ENCODE peak calls at places on chromosomes 13 and 19, in ten cellular contexts. V is fibroblast of lung; K is upper lobe of right lung; G is GDM1; M is A172; P is AG08395; X is EH; Z is CD4-positive, CD25-positive, alpha-beta regulatory T cell; N is hippocampal formation; W is GM23248. A is an unnamed sample.

GRCh38 chr19:5234412-5234811 is 106.2 kb downstream of the PTPRS start:
- DNase-seq in V (no peak), K (no peak), G (no peak), M (no peak), P (no peak), X (no peak), Z (no peak), N (no peak), W (no peak), A (no peak)

GRCh38 chr19:5498817-5499535 is 43.8 kb downstream of the ZNRF4 start:
- DNase-seq in V (no peak), K (no peak), G (no peak), M (no peak), P (no peak), X (no peak), Z (no peak), N (peak; percentile 31), W (no peak), A (no peak)

GRCh38 chr13:73073050-73073449 is 14.2 kb downstream of the KLF5 start:
- DNase-seq in V (no peak), K (no peak), G (no peak), M (no peak), P (no peak), X (no peak), Z (no peak), N (no peak), W (no peak), A (no peak)

GRCh38 chr13:34657716-34658115 is 284.4 kb upstream of the NBEA start:
- DNase-seq in V (peak; percentile 57), K (no peak), G (no peak), M (peak; percentile 13), P (peak; percentile 78), X (peak; percentile 81), Z (no peak), N (no peak), W (peak; percentile 77), A (peak; percentile 43)

GRCh38 chr13:88649855-88650254 is 978.7 kb downstream of the SLITRK5 start:
- DNase-seq in V (no peak), K (no peak), G (peak; percentile 13), M (no peak), P (no peak), X (no peak), Z (no peak), N (no peak), W (no peak), A (no peak)

GRCh38 chr19:489418-490196 is 6.7 kb upstream of the MADCAM1 start:
- DNase-seq in V (peak; percentile 33), K (no peak), G (no peak), M (no peak), P (peak; percentile 50), X (peak; percentile 47), Z (no peak), N (no peak), W (peak; percentile 76), A (peak; percentile 76)

GRCh38 chr13:106680796-106681482 is 113.0 kb upstream of the ARGLU1 start:
- DNase-seq in V (no peak), K (no peak), G (no peak), M (no peak), P (no peak), X (no peak), Z (no peak), N (peak; percentile 22), W (no peak), A (no peak)

GRCh38 chr19:49894879-49895565 is 1.7 kb downstream of the IL4I1 start:
- DNase-seq in V (no peak), K (no peak), G (no peak), M (no peak), P (no peak), X (no peak), Z (no peak), N (no peak), W (no peak), A (no peak)

GRCh38 chr19:32308436-32309077 is 36.9 kb upstream of the ZNF507 start:
- DNase-seq in V (no peak), K (no peak), G (no peak), M (no peak), P (no peak), X (no peak), Z (no peak), N (no peak), W (no peak), A (no peak)

GRCh38 chr19:39465956-39466747 is 14.5 kb upstream of the TIMM50 start:
- DNase-seq in V (no peak), K (no peak), G (no peak), M (no peak), P (no peak), X (no peak), Z (no peak), N (no peak), W (no peak), A (no peak)

GRCh38 chr13:94154362-94154761 is 325.1 kb downstream of the DCT start:
- DNase-seq in V (peak; percentile 70), K (no peak), G (no peak), M (peak; percentile 30), P (peak; percentile 68), X (peak; percentile 40), Z (no peak), N (no peak), W (peak; percentile 50), A (peak; percentile 67)

GRCh38 chr19:12782424-12783225 is 7.3 kb upstream of the HOOK2 start:
- DNase-seq in V (peak; percentile 85), K (peak; percentile 96), G (peak; percentile 91), M (peak; percentile 88), P (peak; percentile 77), X (peak; percentile 81), Z (no peak), N (peak; percentile 74), W (peak; percentile 84), A (peak; percentile 94)

GRCh38 chr19:42424712-42425131 is 2.5 kb downstream of the LIPE start:
- DNase-seq in V (no peak), K (peak; percentile 63), G (no peak), M (no peak), P (no peak), X (no peak), Z (no peak), N (no peak), W (no peak), A (no peak)

GRCh38 chr19:3176715-3177501 is 1.7 kb upstream of the S1PR4 start:
- DNase-seq in V (peak; percentile 33), K (peak; percentile 87), G (peak; percentile 10), M (peak; percentile 95), P (peak; percentile 82), X (peak; percentile 70), Z (peak; percentile 50), N (no peak), W (peak; percentile 91), A (peak; percentile 43)

GRCh38 chr19:10289836-10290438 is at the start of gene ICAM5:
- DNase-seq in V (no peak), K (no peak), G (no peak), M (no peak), P (no peak), X (peak; percentile 65), Z (no peak), N (no peak), W (peak; percentile 74), A (peak; percentile 58)

GRCh38 chr19:49613374-49613773 is 22.4 kb downstream of the PRR12 start:
- DNase-seq in V (peak; percentile 55), K (no peak), G (no peak), M (peak; percentile 85), P (peak; percentile 26), X (peak; percentile 52), Z (no peak), N (no peak), W (peak; percentile 56), A (peak; percentile 65)

GRCh38 chr13:33236021-33236420 is 49.5 kb downstream of the STARD13 start:
- DNase-seq in V (peak; percentile 65), K (no peak), G (no peak), M (peak; percentile 74), P (peak; percentile 72), X (peak; percentile 90), Z (no peak), N (no peak), W (peak; percentile 89), A (peak; percentile 81)

GRCh38 chr19:16957151-16957662 is 68.4 kb downstream of the F2RL3 start:
- DNase-seq in V (no peak), K (peak; percentile 78), G (no peak), M (no peak), P (no peak), X (no peak), Z (no peak), N (no peak), W (no peak), A (no peak)

GRCh38 chr19:38990949-38991697 is 15.6 kb upstream of the FBXO17 start:
- DNase-seq in V (no peak), K (no peak), G (no peak), M (peak; percentile 60), P (peak; percentile 38), X (peak; percentile 70), Z (no peak), N (no peak), W (peak; percentile 58), A (no peak)

A was measured in foreskin fibroblast.